ENCODE peak calls at places on chromosomes 16 and 17, in ten cellular contexts. J is ecto neural progenitor cell; I is heart left ventricle; R is Calu3; D is AG04450; M is activated CD8-positive, alpha-beta memory T cell treated with anti-CD3 and anti-CD28 coated beads for 4 hours; U is KG1; T is stimulated activated CD4-positive, alpha-beta T cell treated with anti-CD3 and anti-CD28 coated beads, Interleukin-4, amount 100 ng/mL, for 48 hours; V is ELR; N is Ammon's horn. S is an unnamed sample.

GRCh38 chr17:41787021-41787418 is 509 bp upstream of the JUP start:
- DNase-seq in J (no peak), I (no peak), R (no peak), D (no peak), M (no peak), U (no peak), T (no peak), V (no peak), N (no peak), S (no peak)

GRCh38 chr16:80802129-80802528 is 2.3 kb downstream of the CDYL2 start:
- DNase-seq in J (no peak), I (no peak), R (no peak), D (no peak), M (no peak), U (no peak), T (no peak), V (no peak), N (no peak), S (no peak)

GRCh38 chr17:82050761-82051641 is 610 bp downstream of the RFNG start:
- DNase-seq in J (no peak), I (no peak), R (no peak), D (no peak), M (no peak), U (no peak), T (no peak), V (no peak), N (no peak), S (no peak)

GRCh38 chr16:84268231-84268630 is 26.4 kb upstream of the WFDC1 start:
- DNase-seq in J (no peak), I (no peak), R (no peak), D (no peak), M (no peak), U (no peak), T (no peak), V (no peak), N (no peak), S (no peak)

GRCh38 chr17:1573932-1574696 is 11.5 kb upstream of the PITPNA start:
- DNase-seq in J (peak), I (peak), R (peak), D (peak), M (peak), U (no peak), T (peak), V (peak), N (peak), S (peak)

GRCh38 chr17:55303008-55303493 is 38.3 kb downstream of the HLF start:
- DNase-seq in J (no peak), I (no peak), R (no peak), D (no peak), M (no peak), U (no peak), T (no peak), V (no peak), N (no peak), S (no peak)

GRCh38 chr16:89655062-89655643 is 2.4 kb downstream of the CHMP1A start:
- DNase-seq in J (no peak), I (no peak), R (no peak), D (no peak), M (no peak), U (no peak), T (no peak), V (no peak), N (no peak), S (no peak)

GRCh38 chr17:82931696-82932060 is 91.9 kb upstream of the ZNF750 start:
- DNase-seq in J (no peak), I (peak), R (no peak), D (peak), M (no peak), U (no peak), T (no peak), V (peak), N (peak), S (no peak)

GRCh38 chr16:87233928-87234327 is 83.3 kb downstream of the C16orf95 start:
- DNase-seq in J (no peak), I (no peak), R (peak), D (no peak), M (no peak), U (no peak), T (no peak), V (peak), N (no peak), S (no peak)

GRCh38 chr16:4404247-4404966 is 12.0 kb downstream of the CORO7 start:
- DNase-seq in J (peak), I (no peak), R (peak), D (no peak), M (no peak), U (no peak), T (peak), V (peak), N (no peak), S (no peak)

GRCh38 chr16:87317766-87318121 is 552 bp upstream of the C16orf95 start:
- DNase-seq in J (no peak), I (no peak), R (peak), D (peak), M (no peak), U (no peak), T (no peak), V (peak), N (peak), S (peak)

GRCh38 chr17:70295329-70295728 is 126.0 kb downstream of the KCNJ2 start:
- DNase-seq in J (no peak), I (no peak), R (no peak), D (no peak), M (no peak), U (no peak), T (no peak), V (no peak), N (no peak), S (no peak)

GRCh38 chr16:83021049-83021448 is 394.3 kb downstream of the CDH13 start:
- DNase-seq in J (no peak), I (no peak), R (no peak), D (no peak), M (no peak), U (no peak), T (no peak), V (no peak), N (no peak), S (no peak)

GRCh38 chr17:28230011-28230410 is 89.0 kb upstream of the TMEM97 start:
- DNase-seq in J (no peak), I (no peak), R (no peak), D (no peak), M (no peak), U (no peak), T (no peak), V (no peak), N (no peak), S (no peak)

GRCh38 chr16:16159662-16160061 is 63.6 kb downstream of the ABCC6 start:
- DNase-seq in J (no peak), I (no peak), R (no peak), D (no peak), M (no peak), U (no peak), T (no peak), V (no peak), N (no peak), S (no peak)

GRCh38 chr16:16014329-16015224 is 65.2 kb downstream of the ABCC1 start:
- DNase-seq in J (no peak), I (peak), R (no peak), D (no peak), M (no peak), U (no peak), T (no peak), V (no peak), N (no peak), S (no peak)

GRCh38 chr16:12538667-12539081 is 265.0 kb downstream of the CPPED1 start:
- DNase-seq in J (no peak), I (no peak), R (no peak), D (no peak), M (no peak), U (no peak), T (no peak), V (no peak), N (no peak), S (no peak)

GRCh38 chr17:68437979-68438877 is 19.1 kb downstream of the WIPI1 start:
- DNase-seq in J (no peak), I (peak), R (peak), D (no peak), M (no peak), U (no peak), T (no peak), V (peak), N (peak), S (no peak)

GRCh38 chr17:7497228-7497627 is 13.1 kb downstream of the POLR2A start:
- DNase-seq in J (no peak), I (peak), R (no peak), D (no peak), M (no peak), U (no peak), T (no peak), V (no peak), N (no peak), S (no peak)

GRCh38 chr16:86490859-86491642 is 19.3 kb upstream of the FOXF1 start:
- DNase-seq in J (no peak), I (no peak), R (no peak), D (no peak), M (no peak), U (no peak), T (no peak), V (peak), N (peak), S (no peak)

GRCh38 chr17:48642843-48643696 is 16.9 kb upstream of the HOXB9 start:
- DNase-seq in J (no peak), I (no peak), R (no peak), D (no peak), M (no peak), U (no peak), T (no peak), V (no peak), N (no peak), S (no peak)

GRCh38 chr17:35749560-35750412 is 3.3 kb downstream of the GAS2L2 start:
- DNase-seq in J (peak), I (no peak), R (no peak), D (no peak), M (no peak), U (no peak), T (no peak), V (no peak), N (no peak), S (no peak)

GRCh38 chr17:17313350-17313991 is 10.3 kb downstream of the NT5M start:
- DNase-seq in J (peak), I (peak), R (peak), D (no peak), M (peak), U (no peak), T (peak), V (peak), N (peak), S (peak)

GRCh38 chr16:68740628-68741346 is 3.7 kb downstream of the CDH1 start:
- DNase-seq in J (no peak), I (no peak), R (no peak), D (no peak), M (no peak), U (no peak), T (no peak), V (no peak), N (no peak), S (no peak)

GRCh38 chr17:10583834-10584233 is 34.4 kb upstream of the MYH2 start:
- DNase-seq in J (no peak), I (no peak), R (no peak), D (no peak), M (no peak), U (no peak), T (no peak), V (no peak), N (no peak), S (no peak)

S was measured in stimulated activated naive B cell treated with anti-CD40 and anti-IgM and Interleukin-4, amounts not matched to agents 10 μg/mL and 1 μg/mL and 100 μg/mL, for 72 hours.